ENCODE peak calls at places on chromosomes 5 and 9, in seven cellular contexts. K is WTC11, U is left ventricle myocardium inferior, H is mucosa of descending colon, D is fibroblast of pulmonary artery, R is MM.1S, Q is lung. T is an unnamed sample.

GRCh38 chr9:110444911-110445310 is 107.2 kb upstream of the TXNDC8 start:
- DNase-seq in K (no peak), U (no peak), H (no peak), D (peak; percentile 49), R (no peak), Q (no peak), T (no peak)

GRCh38 chr9:98104445-98104881 is 14.6 kb downstream of the TRIM14 start:
- DNase-seq in K (no peak), U (no peak), H (no peak), D (no peak), R (no peak), Q (no peak), T (no peak)

GRCh38 chr9:110835859-110836271 is 167.3 kb downstream of the MUSK start:
- DNase-seq in K (no peak), U (no peak), H (no peak), D (no peak), R (no peak), Q (no peak), T (no peak)

GRCh38 chr5:114367029-114367428 is 5.2 kb downstream of the KCNN2 start:
- DNase-seq in K (no peak), U (no peak), H (no peak), D (peak; percentile 17), R (no peak), Q (no peak), T (no peak)

GRCh38 chr5:174344335-174344734 is 298.8 kb downstream of the NSG2 start:
- DNase-seq in K (no peak), U (no peak), H (no peak), D (no peak), R (no peak), Q (no peak), T (no peak)

GRCh38 chr5:141100243-141100805 is at the start of gene PCDHB3:
- DNase-seq in K (peak; percentile 88), U (peak; percentile 40), H (no peak), D (peak; percentile 10), R (peak; percentile 45), Q (no peak), T (no peak)

GRCh38 chr9:111598730-111599091 is 736 bp downstream of the PTGR1 start:
- DNase-seq in K (no peak), U (peak; percentile 29), H (no peak), D (peak; percentile 63), R (no peak), Q (peak; percentile 31), T (no peak)

GRCh38 chr5:14806452-14806851 is 65.1 kb downstream of the ANKH start:
- DNase-seq in K (no peak), U (peak; percentile 65), H (no peak), D (peak; percentile 51), R (no peak), Q (no peak), T (no peak)

GRCh38 chr5:94793816-94794198 is 175.3 kb downstream of the SLF1 start:
- DNase-seq in K (no peak), U (no peak), H (no peak), D (peak; percentile 51), R (no peak), Q (no peak), T (no peak)

GRCh38 chr9:135103001-135103446 is 15.6 kb downstream of the OLFM1 start:
- DNase-seq in K (no peak), U (no peak), H (no peak), D (no peak), R (no peak), Q (no peak), T (no peak)

GRCh38 chr5:126422994-126423788 is at the start of gene GRAMD2B:
- DNase-seq in K (peak; percentile 81), U (peak; percentile 85), H (peak; percentile 89), D (peak; percentile 88), R (peak; percentile 55), Q (peak; percentile 90), T (no peak)

GRCh38 chr5:1723476-1723875 is 76.2 kb downstream of the MRPL36 start:
- DNase-seq in K (no peak), U (no peak), H (no peak), D (no peak), R (no peak), Q (peak; percentile 21), T (peak; percentile 23)

GRCh38 chr5:144276034-144276822 is 105.6 kb downstream of the KCTD16 start:
- DNase-seq in K (no peak), U (no peak), H (no peak), D (peak; percentile 7), R (peak; percentile 66), Q (no peak), T (no peak)

GRCh38 chr5:122183098-122183794 is 53.9 kb downstream of the ZNF474 start:
- DNase-seq in K (no peak), U (peak; percentile 75), H (peak; percentile 89), D (peak; percentile 85), R (no peak), Q (peak; percentile 74), T (no peak)

GRCh38 chr9:86733929-86734328 is 213.4 kb downstream of the GAS1 start:
- DNase-seq in K (no peak), U (peak; percentile 38), H (no peak), D (no peak), R (no peak), Q (no peak), T (no peak)

GRCh38 chr9:111599092-111599947 is at the start of gene PTGR1:
- DNase-seq in K (peak; percentile 79), U (peak; percentile 85), H (peak; percentile 85), D (peak; percentile 94), R (no peak), Q (peak; percentile 89), T (no peak)

GRCh38 chr9:21995652-21996275 is 1.2 kb downstream of the CDKN2B-AS1 start:
- DNase-seq in K (peak; percentile 49), U (peak; percentile 49), H (peak; percentile 73), D (peak; percentile 64), R (no peak), Q (peak; percentile 36), T (no peak)

GRCh38 chr5:38634961-38635369 is 78.5 kb upstream of the LIFR start:
- DNase-seq in K (no peak), U (no peak), H (no peak), D (peak; percentile 37), R (no peak), Q (no peak), T (no peak)

GRCh38 chr9:82543726-82544125 is 519.2 kb downstream of the RASEF start:
- DNase-seq in K (no peak), U (no peak), H (no peak), D (no peak), R (no peak), Q (no peak), T (no peak)

GRCh38 chr5:127094161-127094560 is 20.9 kb upstream of the C5orf63 start:
- DNase-seq in K (no peak), U (no peak), H (no peak), D (no peak), R (no peak), Q (no peak), T (no peak)

GRCh38 chr9:109966643-109967368 is 186.8 kb downstream of the PALM2AKAP2 start:
- DNase-seq in K (no peak), U (no peak), H (no peak), D (no peak), R (no peak), Q (no peak), T (no peak)

GRCh38 chr5:145681686-145682085 is 153.5 kb downstream of the PRELID2 start:
- DNase-seq in K (peak; percentile 56), U (no peak), H (no peak), D (peak; percentile 84), R (peak; percentile 68), Q (peak; percentile 67), T (no peak)

GRCh38 chr5:62585751-62586150 is 7.1 kb downstream of the LRRC70 start:
- DNase-seq in K (no peak), U (no peak), H (no peak), D (no peak), R (peak; percentile 26), Q (no peak), T (no peak)

GRCh38 chr9:136857606-136858412 is 5.7 kb downstream of the MAMDC4 start:
- DNase-seq in K (peak; percentile 12), U (peak; percentile 14), H (peak; percentile 90), D (no peak), R (no peak), Q (no peak), T (peak; percentile 48)

GRCh38 chr5:71705416-71705815 is 13.7 kb upstream of the CARTPT start:
- DNase-seq in K (no peak), U (no peak), H (no peak), D (no peak), R (no peak), Q (no peak), T (no peak)

GRCh38 chr9:132182609-132183073 is 20.8 kb downstream of the NTNG2 start:
- DNase-seq in K (no peak), U (no peak), H (no peak), D (peak; percentile 48), R (no peak), Q (no peak), T (no peak)
- TF ChIP-seq CTCF in K (no peak), U (peak; percentile 13), H (no peak), D (peak; percentile 49), R (no peak), Q (no peak), T (no peak)

GRCh38 chr5:108634951-108635288 is 112.8 kb upstream of the FER start:
- DNase-seq in K (no peak), U (no peak), H (no peak), D (no peak), R (no peak), Q (no peak), T (no peak)
- TF ChIP-seq CTCF in K (no peak), U (no peak), H (no peak), D (no peak), R (no peak), Q (no peak), T (no peak)

DNA sequence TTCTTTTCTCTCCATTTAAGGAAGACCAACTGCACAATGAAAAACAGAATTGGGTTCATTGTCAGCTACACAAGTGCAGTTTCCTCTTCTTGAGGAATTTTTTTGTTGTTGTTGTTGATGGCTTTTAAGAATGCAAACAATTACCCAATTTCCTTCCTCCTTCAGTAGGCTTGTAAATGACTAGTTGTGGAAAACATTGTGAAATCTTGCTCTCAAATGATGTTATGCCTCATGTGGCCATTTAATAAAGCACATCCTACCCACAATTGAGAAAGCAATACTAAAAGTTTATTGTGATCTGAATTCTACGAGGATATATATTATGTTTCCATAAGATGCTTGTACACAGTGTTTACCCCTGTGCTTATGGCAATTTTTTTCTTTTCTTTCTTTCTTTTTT is 171.6 kb downstream of the FAM174A start:
- DNase-seq in K (no peak), U (no peak), H (no peak), D (peak; percentile 83), R (peak; percentile 12), Q (no peak), T (no peak)
- TF ChIP-seq CTCF in K (no peak), U (peak; percentile 45), H (no peak), D (peak; percentile 54), R (peak; percentile 31), Q (no peak), T (peak; percentile 78)

DNA sequence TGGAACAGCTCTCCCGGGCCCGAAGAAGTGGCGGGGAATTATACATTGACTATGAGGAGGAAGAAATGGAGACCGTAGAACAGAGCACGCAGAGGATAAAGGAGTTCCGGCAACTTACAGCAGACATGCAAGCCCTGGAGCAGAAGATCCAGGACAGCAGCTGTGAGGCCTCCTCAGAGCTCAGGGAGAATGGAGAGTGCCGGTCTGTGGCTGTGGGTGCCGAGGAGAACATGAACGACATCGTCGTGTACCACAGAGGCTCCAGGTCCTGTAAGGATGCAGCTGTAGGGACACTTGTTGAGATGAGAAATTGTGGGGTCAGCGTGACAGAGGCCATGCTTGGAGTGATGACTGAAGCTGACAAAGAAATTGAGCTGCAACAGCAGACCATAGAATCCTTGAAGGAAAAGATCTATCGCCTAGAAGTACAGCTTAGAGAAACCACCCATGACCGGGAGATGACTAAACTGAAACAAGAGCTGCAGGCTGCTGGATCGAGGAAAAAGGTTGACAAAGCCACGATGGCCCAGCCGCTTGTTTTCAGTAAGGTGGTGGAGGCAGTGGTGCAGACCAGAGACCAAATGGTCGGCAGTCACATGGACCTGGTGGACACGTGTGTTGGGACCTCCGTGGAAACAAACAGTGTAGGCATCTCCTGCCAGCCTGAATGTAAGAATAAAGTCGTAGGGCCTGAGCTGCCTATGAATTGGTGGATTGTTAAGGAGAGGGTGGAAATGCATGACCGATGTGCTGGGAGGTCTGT is 129.6 kb upstream of the DMRT1 start:
- DNase-seq in K (no peak), U (no peak), H (no peak), D (no peak), R (no peak), Q (no peak), T (no peak)
- TF ChIP-seq CTCF in K (no peak), U (no peak), H (no peak), D (no peak), R (no peak), Q (no peak), T (no peak)

T was measured in CD14-positive monocyte.